ENCODE peak calls at places on chromosomes 6 and 20, in nine cellular contexts. Y is tibial artery; L is effector memory CD4-positive, alpha-beta T cell; M is HCT116; W is CD8-positive, alpha-beta T cell; N is pancreas; E is mammary epithelial cell; G is heart right ventricle; A is aorta. B is an unnamed sample.
A peak's percentile ranks its signal among the peaks of the same experiment; 100 is the strongest.

GRCh38 chr6:156863504-156863903 is 86.3 kb downstream of the ARID1B start:
- DNase-seq in Y (no peak), L (no peak), M (no peak), W (no peak), N (no peak), E (no peak), G (no peak), A (no peak), B (no peak)

GRCh38 chr6:13508711-13509705 is 21.6 kb upstream of the GFOD1 start:
- DNase-seq in Y (no peak), L (no peak), M (no peak), W (no peak), N (no peak), E (no peak), G (no peak), A (no peak), B (no peak)

GRCh38 chr20:63940071-63940471 is 16.1 kb downstream of the UCKL1 start:
- DNase-seq in Y (no peak), L (no peak), M (no peak), W (no peak), N (no peak), E (no peak), G (peak; percentile 8), A (no peak), B (no peak)

GRCh38 chr20:32482251-32483220 is 102.6 kb downstream of the NOL4L start:
- DNase-seq in Y (no peak), L (peak; percentile 22), M (no peak), W (peak; percentile 64), N (peak; percentile 53), E (peak; percentile 13), G (peak; percentile 60), A (peak; percentile 83), B (no peak)

GRCh38 chr6:149332602-149333311 is 15.2 kb downstream of the TAB2 start:
- DNase-seq in Y (no peak), L (no peak), M (no peak), W (no peak), N (no peak), E (no peak), G (no peak), A (no peak), B (no peak)

GRCh38 chr20:45294003-45294368 is 12.7 kb upstream of the RBPJL start:
- DNase-seq in Y (no peak), L (no peak), M (no peak), W (no peak), N (no peak), E (no peak), G (no peak), A (no peak), B (no peak)

GRCh38 chr20:13995841-13996240 is 525 bp downstream of the MACROD2 start:
- DNase-seq in Y (peak; percentile 68), L (no peak), M (no peak), W (no peak), N (peak; percentile 67), E (peak; percentile 41), G (peak; percentile 24), A (peak; percentile 82), B (no peak)

GRCh38 chr20:63216849-63217471 is 1.0 kb upstream of the YTHDF1 start:
- DNase-seq in Y (no peak), L (no peak), M (no peak), W (no peak), N (no peak), E (no peak), G (no peak), A (no peak), B (no peak)

GRCh38 chr6:16836186-16836981 is 75.1 kb upstream of the ATXN1 start:
- DNase-seq in Y (no peak), L (no peak), M (no peak), W (no peak), N (no peak), E (no peak), G (no peak), A (no peak), B (no peak)

GRCh38 chr6:48490658-48491057 is 379.7 kb upstream of the PTCHD4 start:
- DNase-seq in Y (no peak), L (no peak), M (no peak), W (no peak), N (no peak), E (no peak), G (no peak), A (no peak), B (no peak)

GRCh38 chr20:41587956-41588355 is 30.2 kb downstream of the CHD6 start:
- DNase-seq in Y (no peak), L (no peak), M (no peak), W (no peak), N (no peak), E (peak; percentile 72), G (no peak), A (no peak), B (no peak)

GRCh38 chr6:79670789-79671188 is 39.7 kb downstream of the SH3BGRL2 start:
- DNase-seq in Y (no peak), L (no peak), M (no peak), W (no peak), N (no peak), E (no peak), G (no peak), A (no peak), B (no peak)

GRCh38 chr6:39189915-39190544 is 39.2 kb downstream of the KCNK5 start:
- DNase-seq in Y (peak; percentile 75), L (no peak), M (no peak), W (no peak), N (no peak), E (peak; percentile 26), G (no peak), A (peak; percentile 76), B (no peak)

GRCh38 chr6:34696189-34696738 is 303 bp downstream of the ILRUN start:
- DNase-seq in Y (peak; percentile 81), L (no peak), M (no peak), W (no peak), N (no peak), E (peak; percentile 51), G (peak; percentile 70), A (peak; percentile 89), B (no peak)

GRCh38 chr6:87366428-87366827 is 21.8 kb downstream of the C6orf163 start:
- DNase-seq in Y (no peak), L (no peak), M (no peak), W (no peak), N (no peak), E (peak; percentile 12), G (no peak), A (no peak), B (no peak)

GRCh38 chr20:56983813-56984212 is 282.6 kb downstream of the BMP7 start:
- DNase-seq in Y (no peak), L (no peak), M (no peak), W (no peak), N (no peak), E (no peak), G (no peak), A (no peak), B (no peak)

GRCh38 chr6:12147557-12148316 is 135.6 kb downstream of the HIVEP1 start:
- DNase-seq in Y (no peak), L (no peak), M (no peak), W (no peak), N (no peak), E (no peak), G (no peak), A (no peak), B (no peak)

GRCh38 chr6:157656437-157657005 is 166.5 kb upstream of the SNX9 start:
- DNase-seq in Y (no peak), L (no peak), M (no peak), W (no peak), N (no peak), E (no peak), G (no peak), A (no peak), B (no peak)

GRCh38 chr6:114534813-114535212 is 192.0 kb upstream of the HS3ST5 start:
- DNase-seq in Y (no peak), L (no peak), M (no peak), W (no peak), N (no peak), E (no peak), G (no peak), A (no peak), B (no peak)

GRCh38 chr6:87237804-87238203 is 82.4 kb downstream of the ZNF292 start:
- DNase-seq in Y (no peak), L (no peak), M (peak; percentile 18), W (no peak), N (no peak), E (no peak), G (no peak), A (no peak), B (no peak)

GRCh38 chr20:10581823-10582222 is 92.0 kb downstream of the JAG1 start:
- DNase-seq in Y (no peak), L (no peak), M (no peak), W (no peak), N (no peak), E (no peak), G (no peak), A (no peak), B (no peak)
- H3K4me1 ChIP-seq in Y (peaks cover 48% of the 10 kb centered on the region), L (no peaks in the 10 kb centered on the region), M (peaks cover 44% of the 10 kb centered on the region), W (no peaks in the 10 kb centered on the region), N (no peaks in the 10 kb centered on the region), E (peaks cover 48% of the 10 kb centered on the region), G (no peaks in the 10 kb centered on the region), A (peaks cover 1% of the 10 kb centered on the region), B (no peaks in the 10 kb centered on the region)

DNA sequence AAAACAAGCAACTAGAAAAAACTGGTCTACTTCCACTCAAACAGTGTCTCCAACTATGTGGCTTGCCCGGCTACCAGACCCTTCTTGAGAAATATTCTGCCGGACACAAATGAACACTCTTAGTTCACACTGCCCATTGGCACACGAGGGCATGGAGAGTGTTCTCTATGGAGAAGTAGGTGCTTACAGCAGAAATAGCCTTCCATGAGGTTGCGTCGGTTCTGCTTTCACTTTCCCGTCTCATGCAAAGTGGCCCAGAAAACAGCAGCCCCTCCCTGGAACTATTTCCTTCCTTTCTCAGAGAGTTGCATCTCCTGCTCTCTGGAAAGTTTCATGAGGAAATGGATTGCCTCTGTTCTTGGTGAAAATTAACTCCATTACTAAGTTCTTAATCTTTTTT is 9.5 kb upstream of the HLA-DOA start:
- DNase-seq in Y (peak; percentile 85), L (no peak), M (no peak), W (no peak), N (peak; percentile 73), E (no peak), G (no peak), A (no peak), B (peak; percentile 63)
- H3K4me3 ChIP-seq in Y (peak overlapping the region; percentile 32), L (peak overlapping the region; percentile 35), M (no peak overlapping the region), W (peak overlapping the region; percentile 27), N (peak overlapping the region; percentile 24), E (no peak overlapping the region), G (no peak overlapping the region), A (no peak overlapping the region), B (peak overlapping the region; percentile 25)

GRCh38 chr6:125988280-125988679 is 1.9 kb downstream of the TRMT11 start:
- DNase-seq in Y (no peak), L (no peak), M (no peak), W (no peak), N (no peak), E (no peak), G (no peak), A (no peak), B (no peak)
- H3K4me1 ChIP-seq in Y (peaks cover 31% of the 10 kb centered on the region), L (peaks cover 4% of the 10 kb centered on the region), M (peaks cover 39% of the 10 kb centered on the region), W (peaks cover 31% of the 10 kb centered on the region), N (peaks cover 29% of the 10 kb centered on the region), E (peaks cover 12% of the 10 kb centered on the region), G (peaks cover 12% of the 10 kb centered on the region), A (peaks cover 4% of the 10 kb centered on the region), B (peaks cover 11% of the 10 kb centered on the region)

DNA sequence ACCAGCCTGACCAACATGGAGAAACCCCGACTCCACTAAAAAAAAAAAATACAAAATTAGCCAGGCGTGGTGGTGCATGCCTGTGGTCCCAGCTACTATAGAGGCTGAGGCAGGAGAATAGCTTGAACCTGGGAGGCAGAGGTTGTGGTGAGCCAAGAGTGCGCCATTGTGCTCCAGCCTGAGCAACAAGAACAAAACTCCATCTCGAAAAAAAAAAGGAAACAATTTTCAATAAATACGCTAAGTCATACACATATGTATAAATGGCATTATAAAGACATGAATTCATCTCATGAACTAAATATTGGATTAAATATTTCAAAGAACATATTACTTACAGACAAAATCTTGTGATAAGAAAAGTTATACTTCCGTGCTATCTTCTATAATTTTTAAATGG is 2.9 kb downstream of the ARHGAP18 start:
- DNase-seq in Y (no peak), L (no peak), M (no peak), W (no peak), N (no peak), E (no peak), G (no peak), A (no peak), B (no peak)
- H3K4me3 ChIP-seq in Y (no peak overlapping the region), L (no peak overlapping the region), M (no peak overlapping the region), W (no peak overlapping the region), N (peak overlapping the region; percentile 60), E (no peak overlapping the region), G (no peak overlapping the region), A (no peak overlapping the region), B (no peak overlapping the region)

B was measured in esophagus squamous epithelium.